ENCODE peak calls at places on chromosomes 2 and 18, in eight cellular contexts. G is testis, O is SK-N-SH, D is fibroblast of lung, U is mammary epithelial cell, J is small intestine, T is ovary, X is transverse colon. E is an unnamed sample. For H3K36me3, the result is how much of the 10 kb centered on the place peaks cover.

GRCh38 chr2:161166538-161167409 is 6.5 kb downstream of the TANK start:
- DNase-seq in U (peak), G (no peak), T (no peak), O (no peak), J (peak), X (no peak), D (peak), E (no peak)

GRCh38 chr2:98508690-98509054 is 64.0 kb downstream of the INPP4A start:
- DNase-seq in J (peak), X (peak), D (peak), G (peak), U (peak), T (no peak), O (no peak), E (no peak)

GRCh38 chr18:48607049-48607984 is 68.5 kb downstream of the CTIF start:
- DNase-seq in U (peak), X (no peak), T (peak), J (no peak), G (peak), O (no peak), D (peak), E (no peak)

GRCh38 chr18:73381361-73382031 is 513.7 kb upstream of the NETO1 start:
- DNase-seq in D (no peak), U (peak), G (no peak), X (no peak), O (no peak), T (no peak), J (no peak), E (no peak)

GRCh38 chr2:20122864-20123263 is 71.4 kb upstream of the LAPTM4A start:
- DNase-seq in X (no peak), J (no peak), T (no peak), D (no peak), U (no peak), G (no peak), O (no peak), E (no peak)

GRCh38 chr2:219562049-219563020 is 9.0 kb downstream of the OBSL1 start:
- DNase-seq in U (no peak), J (no peak), G (no peak), D (no peak), T (peak), X (no peak), O (no peak), E (no peak)

GRCh38 chr2:133293544-133294270 is 274.6 kb downstream of the NCKAP5 start:
- DNase-seq in D (no peak), T (peak), G (no peak), U (no peak), X (no peak), J (no peak), O (no peak), E (no peak)

GRCh38 chr18:58580623-58581022 is 48.3 kb downstream of the ALPK2 start:
- DNase-seq in X (no peak), T (no peak), D (peak), G (no peak), O (no peak), J (no peak), U (no peak), E (peak)

GRCh38 chr18:731185-731584 is 18.8 kb upstream of the ENOSF1 start:
- DNase-seq in U (peak), T (no peak), D (no peak), J (no peak), O (no peak), G (no peak), X (no peak), E (no peak)

GRCh38 chr2:240642806-240643092 is 17.5 kb downstream of the GPR35 start:
- DNase-seq in U (no peak), D (no peak), X (no peak), T (no peak), G (no peak), O (no peak), J (no peak), E (no peak)

GRCh38 chr2:201149064-201149820 is 33.3 kb downstream of the CFLAR start:
- DNase-seq in O (no peak), G (no peak), X (no peak), D (peak), T (no peak), U (peak), J (peak), E (no peak)

GRCh38 chr2:178747767-178748166 is 59.5 kb downstream of the TTN start:
- DNase-seq in X (no peak), U (peak), T (no peak), G (no peak), J (no peak), D (peak), O (no peak), E (no peak)

GRCh38 chr2:171487803-171488259 is 34.4 kb upstream of the CYBRD1 start:
- DNase-seq in X (peak), O (no peak), G (peak), D (no peak), T (no peak), J (peak), U (no peak), E (no peak)

GRCh38 chr2:64876137-64876647 is 113.0 kb upstream of the SLC1A4 start:
- DNase-seq in T (no peak), J (peak), G (no peak), X (peak), D (peak), U (peak), O (no peak), E (peak)

GRCh38 chr2:200373196-200373595 is 66.7 kb downstream of the SPATS2L start:
- DNase-seq in D (peak), X (no peak), O (no peak), T (no peak), J (no peak), U (no peak), G (no peak), E (no peak)

GRCh38 chr2:188042412-188042811 is 249.3 kb upstream of the GULP1 start:
- DNase-seq in T (no peak), G (no peak), J (no peak), U (peak), X (no peak), D (peak), O (no peak), E (no peak)

GRCh38 chr2:10034333-10035052 is 8.9 kb upstream of the KLF11 start:
- DNase-seq in G (no peak), D (no peak), T (no peak), U (no peak), J (no peak), O (no peak), X (no peak), E (no peak)

GRCh38 chr18:61967242-61967891 is 74.6 kb upstream of the RNF152 start:
- DNase-seq in X (no peak), U (no peak), J (no peak), G (no peak), D (no peak), T (no peak), O (no peak), E (no peak)

GRCh38 chr2:192070099-192070498 is 124.6 kb downstream of the TMEFF2 start:
- DNase-seq in U (no peak), D (peak), O (no peak), T (no peak), X (no peak), J (no peak), G (no peak), E (no peak)

GRCh38 chr2:78999410-78999809 is 26.1 kb upstream of the REG3G start:
- DNase-seq in O (peak), U (no peak), D (no peak), T (no peak), G (no peak), J (peak), X (no peak), E (no peak)

GRCh38 chr2:84924173-84925106 is 19.0 kb downstream of the TMSB10 start:
- DNase-seq in U (peak), G (peak), X (peak), J (peak), O (no peak), D (peak), T (peak), E (no peak)

GRCh38 chr2:132632000-132632649 is 37.9 kb downstream of the LYPD1 start:
- DNase-seq in G (no peak), J (peak), U (no peak), D (peak), X (peak), T (no peak), O (no peak), E (no peak)

GRCh38 chr2:235055891-235056516 is 104.2 kb downstream of the SH3BP4 start:
- DNase-seq in U (peak), T (no peak), D (no peak), X (no peak), J (peak), G (peak), O (no peak), E (peak)

GRCh38 chr18:63016270-63016669 is 300.9 kb downstream of the PHLPP1 start:
- DNase-seq in O (peak), T (no peak), D (peak), J (peak), U (peak), X (peak), G (peak), E (peak)

GRCh38 chr2:170014769-170015168 is 163.2 kb upstream of the MYO3B start:
- DNase-seq in T (no peak), X (no peak), G (no peak), D (no peak), O (no peak), U (no peak), J (no peak), E (no peak)

GRCh38 chr18:75240433-75240832 is 29.8 kb downstream of the TSHZ1 start:
- DNase-seq in J (no peak), D (no peak), U (no peak), O (no peak), T (no peak), X (no peak), G (no peak), E (no peak)

GRCh38 chr2:218230882-218231281 is 13.9 kb downstream of the ARPC2 start:
- DNase-seq in O (peak), T (no peak), D (peak), J (peak), G (no peak), U (peak), X (peak), E (no peak)

GRCh38 chr2:100180503-100180902 is 38.1 kb upstream of the AFF3 start:
- DNase-seq in D (no peak), T (no peak), X (no peak), O (no peak), J (no peak), U (no peak), G (no peak), E (no peak)

GRCh38 chr2:8306530-8307351 is 375.1 kb upstream of the ID2 start:
- DNase-seq in O (no peak), U (no peak), J (no peak), D (peak), T (no peak), X (no peak), G (no peak), E (no peak)

GRCh38 chr18:79687806-79688205 is 8.2 kb downstream of the CTDP1 start:
- DNase-seq in G (no peak), X (no peak), U (peak), T (no peak), O (peak), D (peak), J (no peak), E (no peak)

GRCh38 chr2:15668611-15669305 is 77.1 kb downstream of the DDX1 start:
- DNase-seq in D (peak), U (no peak), J (no peak), O (no peak), T (no peak), G (no peak), X (no peak), E (peak)
- H3K36me3 ChIP-seq in D (under half), U (under half), J (under half), O (under half), T (under half), G (under half), X (under half), E (under half)

GRCh38 chr2:216446343-216446742 is 34.1 kb downstream of the SMARCAL1 start:
- DNase-seq in T (no peak), G (no peak), J (no peak), X (no peak), U (no peak), D (no peak), O (no peak), E (no peak)
- H3K36me3 ChIP-seq in T (under half), G (under half), J (under half), X (under half), U (under half), D (under half), O (half or more), E (under half)

DNA sequence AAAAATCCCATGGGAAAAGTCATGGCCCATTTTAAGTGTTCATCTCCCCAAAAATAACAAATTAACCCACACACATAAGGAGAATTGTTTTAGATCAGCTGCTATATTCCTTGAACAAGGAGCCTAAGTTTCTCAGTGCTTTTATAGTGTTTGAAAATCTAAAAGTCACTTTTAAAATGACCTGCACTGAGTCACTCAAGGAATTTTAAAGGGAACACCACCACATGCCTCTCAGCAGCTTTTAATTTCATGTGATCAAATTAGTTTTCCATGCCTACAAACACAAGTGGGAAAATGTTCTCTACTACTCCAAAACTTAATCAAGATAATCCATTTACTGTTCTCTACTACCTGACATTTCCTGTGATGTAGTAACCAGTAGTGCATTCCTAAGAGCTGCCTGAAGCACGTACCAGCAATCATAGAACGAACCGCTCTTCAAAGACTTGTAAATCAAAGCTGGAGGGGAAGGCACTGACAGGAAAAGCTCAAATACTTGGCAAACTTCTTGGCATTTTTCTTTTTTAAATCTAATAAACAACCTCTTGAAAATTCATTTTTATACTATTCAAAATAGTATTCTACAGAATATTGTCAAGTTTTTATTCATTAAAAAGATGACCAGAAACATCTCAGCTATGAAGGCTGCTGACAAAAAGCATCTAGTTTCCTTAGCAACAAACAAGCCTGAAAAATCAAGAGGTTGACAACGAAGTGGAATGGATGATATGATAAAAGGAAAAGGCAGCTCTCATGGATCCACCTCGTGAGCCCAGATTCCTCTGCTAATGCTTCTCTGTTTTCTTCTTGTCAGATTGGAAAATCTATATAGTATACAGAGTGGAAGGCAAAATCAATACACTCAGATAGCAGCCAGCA is 37.2 kb downstream of the LRPPRC start:
- DNase-seq in G (no peak), O (no peak), X (no peak), U (no peak), J (no peak), D (peak), T (no peak), E (no peak)
- H3K36me3 ChIP-seq in G (under half), O (half or more), X (under half), U (half or more), J (under half), D (under half), T (under half), E (half or more)

DNA sequence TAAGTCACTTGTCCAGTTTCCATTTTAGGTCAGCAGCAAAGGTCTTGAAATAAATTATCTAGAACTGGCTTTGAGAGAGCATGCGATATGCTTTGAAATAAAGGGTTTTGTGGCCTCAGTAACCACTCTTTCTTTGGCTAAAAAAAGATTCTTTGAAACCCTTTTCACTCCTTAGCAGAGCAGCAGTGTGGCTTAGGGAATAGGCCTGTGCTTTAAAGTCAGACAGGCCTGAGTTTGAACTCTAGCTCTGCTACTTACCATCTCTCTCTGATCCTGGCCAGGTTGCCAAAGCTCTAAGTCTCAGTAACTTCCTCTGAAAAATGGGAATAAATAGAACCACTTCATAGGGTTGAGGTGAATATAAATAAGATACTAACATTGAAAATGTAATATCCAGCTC is 52.7 kb downstream of the QPCT start:
- DNase-seq in T (no peak), X (no peak), O (no peak), G (no peak), J (no peak), D (no peak), U (no peak), E (no peak)
- H3K36me3 ChIP-seq in T (under half), X (under half), O (under half), G (under half), J (under half), D (under half), U (under half), E (under half)

GRCh38 chr2:37061312-37061711 is 22.9 kb downstream of the HEATR5B start:
- DNase-seq in J (no peak), D (no peak), X (no peak), T (no peak), O (no peak), G (no peak), U (no peak), E (no peak)

GRCh38 chr2:37060446-37060845 is 23.7 kb downstream of the HEATR5B start:
- DNase-seq in T (no peak), G (no peak), X (no peak), D (no peak), U (no peak), J (no peak), O (no peak), E (no peak)

DNA sequence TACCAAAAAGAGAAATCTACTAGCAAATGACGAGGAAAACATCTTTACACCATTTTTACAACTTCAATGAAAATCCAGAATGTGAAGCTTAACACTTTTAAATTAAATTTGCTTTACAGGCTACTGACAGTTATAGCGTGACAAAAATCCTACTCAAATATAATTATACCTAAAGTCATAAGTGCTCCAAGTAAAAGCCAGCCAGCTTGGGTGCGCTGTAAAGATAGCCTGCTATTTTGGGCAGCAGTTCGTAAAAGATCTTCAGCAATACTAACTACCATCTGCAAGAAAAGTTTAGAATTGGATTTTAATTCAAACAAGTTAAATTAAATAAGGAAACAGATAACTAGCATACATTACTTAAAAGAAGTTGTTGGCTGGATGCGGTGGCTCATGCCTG is 22.4 kb downstream of the HEATR5B start:
- DNase-seq in X (no peak), T (no peak), O (no peak), G (no peak), U (no peak), D (no peak), J (no peak), E (no peak)
- H3K36me3 ChIP-seq in X (under half), T (under half), O (half or more), G (under half), U (under half), D (under half), J (under half), E (under half)

GRCh38 chr2:241672243-241673188 is 14.1 kb downstream of the DTYMK start:
- DNase-seq in D (no peak), G (no peak), U (peak), J (no peak), X (no peak), O (no peak), T (no peak), E (no peak)

GRCh38 chr2:241673797-241674725 is 12.6 kb downstream of the DTYMK start:
- DNase-seq in X (no peak), U (no peak), G (no peak), T (no peak), O (peak), D (peak), J (no peak), E (peak)

GRCh38 chr2:241671457-241672240 is 15.0 kb downstream of the DTYMK start:
- DNase-seq in O (no peak), U (no peak), G (no peak), J (no peak), X (no peak), T (no peak), D (no peak), E (no peak)

GRCh38 chr2:241675885-241676284 is 10.7 kb downstream of the DTYMK start:
- DNase-seq in J (no peak), U (no peak), T (no peak), X (no peak), O (no peak), G (no peak), D (no peak), E (peak)

DNA sequence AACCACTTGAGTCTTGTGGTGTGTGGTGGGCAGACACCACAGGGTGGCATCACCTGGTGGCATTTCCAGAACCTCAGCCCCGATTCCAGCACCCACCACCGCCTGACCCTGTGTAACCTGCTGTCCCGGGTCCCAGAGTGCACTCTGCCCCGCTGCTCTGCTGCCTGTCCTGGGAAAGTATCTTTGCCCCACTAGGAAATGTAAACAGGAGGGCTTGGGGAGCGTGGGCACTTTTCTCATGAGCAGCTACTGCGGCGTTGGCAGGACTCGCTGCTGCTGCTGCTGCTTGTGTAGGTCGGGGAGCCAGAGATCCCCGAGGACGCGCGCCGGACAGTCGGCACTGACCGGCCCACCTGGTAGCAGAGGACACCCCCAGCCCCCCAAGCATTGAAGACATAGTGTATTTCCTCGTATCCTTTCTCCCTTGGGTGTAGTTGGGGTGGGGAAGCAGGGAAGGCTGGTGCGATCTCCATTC is 13.4 kb downstream of the DTYMK start:
- DNase-seq in T (no peak), O (no peak), U (no peak), X (no peak), J (no peak), G (no peak), D (no peak), E (no peak)
- H3K36me3 ChIP-seq in T (under half), O (half or more), U (under half), X (under half), J (under half), G (under half), D (under half), E (half or more)

GRCh38 chr2:53938904-53939303 is 31.9 kb downstream of the PSME4 start:
- DNase-seq in J (no peak), O (no peak), U (no peak), T (no peak), D (no peak), X (no peak), G (no peak), E (no peak)

DNA sequence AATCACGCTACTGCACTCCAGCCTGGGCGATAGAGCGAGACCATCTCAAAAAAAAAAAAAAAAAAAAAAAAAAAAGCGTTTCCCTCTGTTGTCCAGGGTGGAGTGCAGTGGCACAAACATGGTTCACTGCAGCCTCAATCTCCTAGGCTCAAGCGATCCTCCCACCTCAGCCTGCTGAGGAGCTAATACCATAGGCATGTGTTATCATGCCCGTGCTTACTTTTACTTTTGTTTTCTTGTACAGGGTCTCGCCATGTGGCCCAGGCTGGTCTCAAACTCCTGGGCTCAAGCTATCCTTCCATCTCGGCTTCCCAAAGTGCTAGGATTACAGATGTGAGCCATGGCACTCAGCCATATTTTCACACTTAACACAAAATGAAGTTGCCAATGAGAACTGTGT is 37.5 kb downstream of the PSME4 start:
- DNase-seq in X (no peak), D (no peak), U (no peak), T (no peak), O (no peak), G (no peak), J (no peak), E (no peak)
- H3K36me3 ChIP-seq in X (under half), D (under half), U (half or more), T (under half), O (half or more), G (under half), J (under half), E (half or more)

GRCh38 chr2:215363039-215363438 is 51.2 kb downstream of the ATIC start:
- DNase-seq in G (no peak), O (no peak), J (no peak), U (peak), T (no peak), X (no peak), D (peak), E (no peak)
- H3K36me3 ChIP-seq in G (under half), O (half or more), J (under half), U (half or more), T (under half), X (under half), D (under half), E (under half)

E was measured in WERI-Rb-1.